ENCODE peak calls at places on chromosomes 3 and 15, in ten cellular contexts. Y is CD4-positive, CD25-positive, alpha-beta regulatory T cell; I is prostate gland; M is fibroblast of lung; X is colonic mucosa; N is psoas muscle; E is adipocyte; R is transverse colon; H is trophoblast cell; G is PC-3. O is an unnamed sample. For H3K4me1, the result is how much of the 10 kb centered on the place peaks cover.

GRCh38 chr15:55334371-55334770 is 15.3 kb downstream of the PIGB start:
- DNase-seq in Y (no peak), I (no peak), M (peak), X (no peak), N (no peak), E (no peak), R (no peak), H (no peak), G (peak), O (no peak)

GRCh38 chr3:13301295-13301987 is 118.7 kb downstream of the NUP210 start:
- DNase-seq in Y (no peak), I (no peak), M (peak), X (no peak), N (no peak), E (peak), R (no peak), H (peak), G (peak), O (no peak)

GRCh38 chr3:7193271-7193670 is 332.4 kb downstream of the GRM7 start:
- DNase-seq in Y (no peak), I (no peak), M (no peak), X (no peak), N (no peak), E (no peak), R (no peak), H (no peak), G (no peak), O (no peak)

GRCh38 chr3:62672270-62672987 is 202.8 kb downstream of the CADPS start:
- DNase-seq in Y (no peak), I (no peak), M (no peak), X (no peak), N (no peak), E (no peak), R (no peak), H (no peak), G (no peak), O (no peak)

GRCh38 chr15:68650901-68651709 is 72.3 kb downstream of the CORO2B start:
- DNase-seq in Y (peak), I (no peak), M (no peak), X (peak), N (peak), E (no peak), R (peak), H (peak), G (peak), O (peak)

GRCh38 chr3:25037049-25037547 is 391.0 kb upstream of the RARB start:
- DNase-seq in Y (no peak), I (peak), M (peak), X (no peak), N (no peak), E (peak), R (no peak), H (no peak), G (no peak), O (no peak)

GRCh38 chr3:52054689-52055511 is 1.5 kb downstream of the DUSP7 start:
- DNase-seq in Y (peak), I (no peak), M (no peak), X (peak), N (no peak), E (peak), R (peak), H (no peak), G (no peak), O (no peak)

GRCh38 chr15:67125589-67126502 is 60.4 kb downstream of the SMAD3 start:
- DNase-seq in Y (no peak), I (peak), M (peak), X (no peak), N (peak), E (peak), R (no peak), H (peak), G (peak), O (peak)

GRCh38 chr3:184466413-184466960 is 86.6 kb downstream of the CHRD start:
- DNase-seq in Y (no peak), I (no peak), M (peak), X (peak), N (peak), E (no peak), R (peak), H (no peak), G (no peak), O (peak)

GRCh38 chr3:135325726-135326245 is 530.7 kb downstream of the EPHB1 start:
- DNase-seq in Y (no peak), I (no peak), M (no peak), X (no peak), N (no peak), E (no peak), R (no peak), H (no peak), G (no peak), O (no peak)

GRCh38 chr3:137165117-137165806 is 207.5 kb downstream of the IL20RB start:
- DNase-seq in Y (no peak), I (no peak), M (peak), X (no peak), N (no peak), E (no peak), R (no peak), H (no peak), G (peak), O (no peak)

GRCh38 chr3:186967686-186968085 is 37.4 kb downstream of the ST6GAL1 start:
- DNase-seq in Y (peak), I (no peak), M (peak), X (no peak), N (peak), E (no peak), R (no peak), H (no peak), G (no peak), O (no peak)

GRCh38 chr3:129278970-129279906 is 568 bp downstream of the HMCES start:
- DNase-seq in Y (peak), I (no peak), M (peak), X (peak), N (peak), E (peak), R (peak), H (no peak), G (peak), O (peak)

DNA sequence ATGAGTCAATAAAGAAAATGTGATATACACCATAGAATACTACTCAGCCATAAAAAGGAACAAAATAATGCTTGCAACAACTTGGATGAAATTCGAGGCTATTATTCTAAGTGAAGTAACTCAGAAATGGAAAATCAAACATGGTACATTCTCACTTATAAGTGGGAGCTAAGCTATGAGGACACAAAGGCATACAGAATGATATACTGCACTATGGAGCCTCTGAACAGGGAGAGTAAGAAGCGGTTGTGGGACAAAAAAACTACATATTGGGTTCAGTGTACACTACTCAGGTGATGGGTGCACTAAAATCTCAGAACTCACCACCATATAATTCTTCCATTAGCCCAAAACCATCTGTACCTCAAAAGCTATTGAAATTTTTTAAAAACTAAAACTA is 68.8 kb upstream of the AKAP13 start:
- DNase-seq in Y (no peak), I (no peak), M (no peak), X (no peak), N (no peak), E (no peak), R (no peak), H (no peak), G (no peak), O (no peak)
- H3K4me1 ChIP-seq in Y (under half), I (under half), M (under half), X (under half), N (under half), E (under half), R (under half), H (under half), G (under half), O (under half)

GRCh38 chr15:77031376-77032050 is 36.6 kb downstream of the PSTPIP1 start:
- DNase-seq in Y (peak), I (no peak), M (no peak), X (peak), N (no peak), E (no peak), R (peak), H (no peak), G (no peak), O (peak)

GRCh38 chr15:77029166-77030041 is 34.5 kb downstream of the PSTPIP1 start:
- DNase-seq in Y (no peak), I (no peak), M (no peak), X (peak), N (no peak), E (no peak), R (peak), H (no peak), G (no peak), O (peak)

GRCh38 chr15:77030928-77031375 is 36.0 kb downstream of the PSTPIP1 start:
- DNase-seq in Y (no peak), I (no peak), M (no peak), X (no peak), N (no peak), E (no peak), R (peak), H (no peak), G (no peak), O (no peak)

GRCh38 chr15:77028451-77029165 is 33.7 kb downstream of the PSTPIP1 start:
- DNase-seq in Y (no peak), I (no peak), M (no peak), X (peak), N (no peak), E (no peak), R (peak), H (no peak), G (no peak), O (no peak)

DNA sequence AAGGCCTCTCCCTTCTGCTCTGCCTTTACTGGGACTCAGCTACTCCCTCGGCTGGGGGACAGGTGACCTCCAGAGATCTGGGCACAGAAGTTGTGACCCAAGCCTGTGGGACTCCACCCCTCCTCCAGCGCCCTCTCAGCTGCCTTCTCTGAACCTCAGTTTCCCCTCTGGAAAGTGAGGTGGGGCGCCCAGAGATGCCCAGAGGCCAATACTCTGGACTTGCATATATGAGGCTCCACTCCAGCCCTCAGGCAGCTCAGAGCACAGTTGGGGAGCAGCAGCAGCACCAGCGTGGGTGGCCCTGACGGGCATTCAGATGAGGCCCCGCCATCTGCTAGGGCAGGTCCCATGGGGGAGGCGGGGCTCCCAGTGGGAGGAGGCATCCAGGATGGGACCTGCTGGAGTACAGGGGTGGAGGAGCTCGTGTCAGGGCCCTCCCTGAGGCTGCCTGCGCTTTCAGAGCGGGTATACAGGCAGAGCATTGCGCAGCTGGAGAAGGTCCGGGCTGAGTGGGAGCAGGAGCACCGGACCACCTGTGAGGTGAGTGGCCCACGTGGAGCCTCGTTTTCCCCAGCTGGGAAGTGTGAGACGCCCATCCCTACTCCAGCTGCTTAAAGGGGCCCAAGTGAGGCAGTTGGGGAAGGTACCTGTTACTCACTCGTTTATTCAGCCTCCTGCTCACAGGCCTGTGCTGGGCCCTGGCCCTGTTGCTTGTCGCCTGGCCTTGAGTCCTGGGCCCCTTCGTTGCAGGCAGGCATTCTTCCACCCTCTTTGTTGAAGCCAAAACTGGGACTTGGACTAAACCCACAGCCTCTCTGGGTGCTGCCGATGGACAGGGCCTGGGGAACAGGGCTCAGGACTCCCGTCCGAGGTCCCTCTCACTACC is 35.4 kb downstream of the PSTPIP1 start:
- DNase-seq in Y (no peak), I (no peak), M (no peak), X (peak), N (no peak), E (no peak), R (peak), H (no peak), G (no peak), O (peak)
- H3K4me1 ChIP-seq in Y (under half), I (under half), M (under half), X (under half), N (under half), E (under half), R (under half), H (under half), G (under half), O (under half)

DNA sequence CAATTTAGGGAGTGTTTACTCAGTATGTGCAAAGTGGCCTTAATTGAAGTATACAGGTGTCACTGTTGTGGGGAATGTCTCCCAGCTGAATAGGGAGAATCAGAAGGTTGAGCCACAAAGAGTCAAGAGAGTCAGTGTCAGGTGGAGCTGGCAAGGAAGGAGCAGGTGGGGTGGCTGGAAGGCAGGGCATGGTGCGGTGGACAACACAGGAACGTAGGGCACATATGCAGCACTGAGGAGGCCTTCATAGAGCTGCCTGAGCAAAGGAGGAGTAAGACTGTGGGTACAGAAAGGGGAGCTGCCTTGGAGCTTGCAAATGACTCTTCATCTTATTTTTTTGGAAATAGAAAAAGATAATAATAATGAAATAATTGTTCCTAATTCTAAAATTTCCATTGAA is 20.0 kb downstream of the ARHGEF3 start:
- DNase-seq in Y (no peak), I (no peak), M (no peak), X (no peak), N (no peak), E (no peak), R (no peak), H (no peak), G (no peak), O (no peak)
- H3K4me1 ChIP-seq in Y (half or more), I (under half), M (under half), X (under half), N (under half), E (under half), R (under half), H (under half), G (under half), O (half or more)

GRCh38 chr15:63067976-63068743 is 25.6 kb downstream of the TPM1 start:
- DNase-seq in Y (no peak), I (no peak), M (peak), X (no peak), N (no peak), E (no peak), R (no peak), H (no peak), G (no peak), O (no peak)
- H3K4me1 ChIP-seq in Y (under half), I (under half), M (under half), X (under half), N (under half), E (under half), R (under half), H (under half), G (under half), O (under half)

DNA sequence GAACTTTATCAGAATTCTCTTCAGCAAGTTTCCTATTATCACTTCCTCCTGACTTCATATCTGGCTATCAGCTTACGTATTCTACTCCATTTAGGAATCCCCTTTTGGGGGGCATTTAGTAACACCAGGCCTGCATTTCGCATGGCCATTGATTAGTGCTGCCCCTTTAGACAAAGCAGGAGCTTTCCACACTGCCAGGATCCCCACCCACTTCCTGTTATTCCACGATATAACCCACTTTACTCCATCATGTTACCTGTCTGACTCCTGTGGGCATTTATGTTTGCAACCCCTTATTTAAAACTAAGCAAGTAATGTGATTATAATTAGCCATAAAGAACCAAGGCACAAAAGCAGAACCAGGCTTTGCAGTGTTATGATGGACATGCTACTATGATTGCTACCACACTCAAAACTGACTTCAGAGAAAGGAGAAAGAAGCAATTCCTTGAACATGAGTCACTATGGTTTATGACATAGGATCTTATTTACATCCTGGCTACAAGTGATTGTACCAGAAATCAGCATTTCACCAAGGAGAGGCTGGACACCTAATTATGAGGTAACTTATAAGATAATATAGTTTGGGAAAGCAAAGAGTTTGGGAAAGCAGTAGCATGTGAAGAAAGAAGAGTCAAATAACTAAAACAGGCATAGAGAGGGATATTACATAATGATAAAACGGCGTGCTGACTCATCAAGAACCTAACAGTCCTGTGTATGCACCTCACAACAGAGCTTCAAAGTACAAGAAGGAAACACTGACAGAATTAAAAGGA is 96.3 kb downstream of the IGSF11 start:
- DNase-seq in Y (peak), I (no peak), M (peak), X (no peak), N (no peak), E (no peak), R (no peak), H (no peak), G (peak), O (no peak)
- H3K4me1 ChIP-seq in Y (under half), I (under half), M (under half), X (under half), N (half or more), E (under half), R (under half), H (under half), G (under half), O (under half)

GRCh38 chr15:58549013-58549779 is 117.4 kb downstream of the LIPC start:
- DNase-seq in Y (no peak), I (no peak), M (no peak), X (no peak), N (no peak), E (peak), R (no peak), H (peak), G (no peak), O (no peak)
- H3K4me1 ChIP-seq in Y (under half), I (under half), M (under half), X (under half), N (under half), E (under half), R (under half), H (half or more), G (under half), O (under half)

DNA sequence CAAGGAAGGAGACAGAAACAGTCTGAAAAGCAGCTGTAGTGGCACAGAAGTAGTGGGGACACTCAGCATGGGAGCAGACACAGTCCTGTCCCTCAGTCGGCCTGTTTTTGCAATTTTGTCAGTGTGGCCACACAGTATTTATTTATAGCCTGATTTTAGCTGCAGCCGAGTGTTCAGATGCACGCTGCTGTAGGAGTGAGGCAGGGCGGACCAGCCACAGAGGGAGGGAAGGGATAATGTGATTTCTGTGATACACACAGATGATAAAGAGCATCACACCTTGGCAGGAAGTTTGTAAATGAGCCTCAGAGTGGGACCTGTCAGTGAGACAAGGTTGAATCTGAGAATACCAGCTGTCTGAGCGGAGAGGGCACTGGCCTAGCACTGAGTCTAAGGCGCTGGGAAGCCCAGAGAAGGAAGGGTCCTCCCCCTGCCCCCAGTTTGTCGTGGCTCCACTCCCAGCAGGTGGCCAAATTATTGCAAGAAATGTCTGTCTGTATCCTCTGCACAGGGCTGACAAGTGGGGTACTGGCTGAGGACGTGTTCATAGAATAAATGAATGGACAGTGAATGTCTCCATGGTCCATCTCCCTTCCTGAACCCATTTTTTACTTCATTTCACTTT is 3.8 kb downstream of the PSTPIP1 start:
- DNase-seq in Y (no peak), I (no peak), M (no peak), X (no peak), N (no peak), E (no peak), R (no peak), H (no peak), G (no peak), O (no peak)
- H3K4me1 ChIP-seq in Y (half or more), I (under half), M (under half), X (under half), N (under half), E (under half), R (under half), H (under half), G (under half), O (under half)